ENCODE peak calls at places on chromosomes 1 and 21, in six cellular contexts. K is WERI-Rb-1, P is tibial nerve, E is GM13976, H is fibroblast of mammary gland, J is astrocyte of the cerebellum. M is an unnamed sample.

GRCh38 chr21:42386034-42386591 is 9.7 kb downstream of the TMPRSS3 start:
- DNase-seq in J (no peak), E (no peak), K (no peak), P (no peak), H (no peak), M (no peak)

GRCh38 chr1:5939268-5940060 is 52.8 kb downstream of the NPHP4 start:
- DNase-seq in P (no peak), J (no peak), E (no peak), H (no peak), K (no peak), M (peak; percentile 74)

GRCh38 chr1:86380257-86380861 is 15.8 kb downstream of the ODF2L start:
- DNase-seq in E (peak; percentile 45), H (peak; percentile 90), K (no peak), P (no peak), J (peak; percentile 81), M (no peak)

GRCh38 chr1:172948457-172948856 is 102.3 kb downstream of the TNFSF18 start:
- DNase-seq in H (peak; percentile 97), J (no peak), K (no peak), P (no peak), E (no peak), M (no peak)

GRCh38 chr1:192951961-192952460 is 107.1 kb downstream of the UCHL5 start:
- DNase-seq in E (peak; percentile 18), P (no peak), K (no peak), J (peak; percentile 71), H (peak; percentile 93), M (no peak)

GRCh38 chr1:53329183-53329544 is 1.3 kb upstream of the LRP8 start:
- DNase-seq in E (no peak), K (no peak), P (no peak), H (no peak), J (no peak), M (no peak)

GRCh38 chr1:171433451-171433850 is 51.9 kb upstream of the PRRC2C start:
- DNase-seq in E (no peak), H (peak; percentile 95), K (no peak), J (peak; percentile 64), P (no peak), M (no peak)

GRCh38 chr1:177065430-177065829 is 99.1 kb downstream of the ASTN1 start:
- DNase-seq in K (no peak), H (no peak), J (no peak), E (no peak), P (no peak), M (peak; percentile 32)

GRCh38 chr1:184890539-184890973 is 83.8 kb downstream of the NIBAN1 start:
- DNase-seq in H (peak; percentile 32), P (no peak), K (no peak), J (no peak), E (no peak), M (no peak)

GRCh38 chr1:239189998-239190512 is 196.3 kb upstream of the CHRM3 start:
- DNase-seq in H (no peak), J (no peak), E (no peak), K (no peak), P (no peak), M (no peak)

GRCh38 chr21:46648539-46648938 is 13.1 kb downstream of the PRMT2 start:
- DNase-seq in J (no peak), E (no peak), K (no peak), H (no peak), P (no peak), M (no peak)

GRCh38 chr1:171740987-171741871 is 636 bp downstream of the VAMP4 start:
- DNase-seq in E (peak; percentile 68), J (no peak), P (peak; percentile 51), K (peak; percentile 62), H (peak; percentile 40), M (no peak)

GRCh38 chr1:52032785-52033131 is 852 bp downstream of the KTI12 start:
- DNase-seq in P (peak; percentile 10), K (no peak), J (no peak), H (peak; percentile 84), E (peak; percentile 42), M (no peak)

GRCh38 chr1:247357781-247358211 is 26.1 kb upstream of the ZNF496 start:
- DNase-seq in P (peak; percentile 45), H (peak; percentile 89), J (no peak), K (no peak), E (peak; percentile 42), M (no peak)

GRCh38 chr21:34908424-34909055 is 140.6 kb downstream of the RUNX1 start:
- DNase-seq in E (no peak), K (no peak), P (peak; percentile 39), H (peak; percentile 64), J (no peak), M (no peak)

GRCh38 chr1:33241866-33242265 is 14.4 kb upstream of the ZNF362 start:
- DNase-seq in H (peak; percentile 71), P (no peak), J (no peak), K (no peak), E (no peak), M (no peak)

GRCh38 chr1:9927259-9927658 is 15.9 kb downstream of the LZIC start:
- DNase-seq in E (no peak), K (no peak), J (no peak), P (no peak), H (no peak), M (no peak)

GRCh38 chr1:228286505-228287417 is 78.9 kb downstream of the OBSCN start:
- DNase-seq in H (no peak), P (no peak), E (no peak), J (no peak), K (no peak), M (no peak)

GRCh38 chr1:203704120-203704519 is 60.9 kb upstream of the LAX1 start:
- DNase-seq in P (no peak), H (no peak), J (no peak), K (no peak), E (no peak), M (no peak)

GRCh38 chr1:97608272-97608671 is 312.6 kb downstream of the DPYD start:
- DNase-seq in H (no peak), J (no peak), E (no peak), P (no peak), K (no peak), M (no peak)

GRCh38 chr21:44616591-44616926 is 4.7 kb downstream of the KRTAP10-8 start:
- DNase-seq in E (no peak), H (no peak), P (no peak), J (no peak), K (no peak), M (peak; percentile 82)

GRCh38 chr1:174999926-175000696 is at the start of gene CACYBP:
- DNase-seq in H (peak; percentile 30), K (no peak), J (no peak), E (no peak), P (peak; percentile 34), M (peak; percentile 85)

DNA sequence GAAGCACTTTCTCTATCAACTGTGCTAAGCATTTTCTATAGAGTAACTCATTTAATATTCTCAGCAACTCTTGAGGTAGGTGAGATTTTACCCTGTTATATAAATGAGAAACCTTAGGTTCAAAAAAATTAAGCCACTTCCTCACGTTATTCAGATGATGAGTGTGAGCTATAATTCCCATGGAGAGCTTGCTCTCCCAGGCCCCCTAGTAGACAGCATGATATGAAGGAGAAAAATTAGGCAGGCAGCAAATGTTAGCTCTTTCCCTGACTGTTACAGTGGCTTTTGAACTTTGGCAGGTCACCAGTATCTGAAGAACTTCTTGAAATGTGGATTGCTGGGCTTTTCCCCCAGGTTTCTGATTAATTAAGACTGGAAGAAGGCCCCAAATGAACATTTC is 753.1 kb downstream of the NCAM2 start:
- DNase-seq in E (no peak), K (no peak), J (no peak), P (no peak), H (no peak), M (no peak)
- TF ChIP-seq CTCF in E (no peak), K (no peak), J (no peak), P (peak; percentile 48), H (no peak), M (no peak)

DNA sequence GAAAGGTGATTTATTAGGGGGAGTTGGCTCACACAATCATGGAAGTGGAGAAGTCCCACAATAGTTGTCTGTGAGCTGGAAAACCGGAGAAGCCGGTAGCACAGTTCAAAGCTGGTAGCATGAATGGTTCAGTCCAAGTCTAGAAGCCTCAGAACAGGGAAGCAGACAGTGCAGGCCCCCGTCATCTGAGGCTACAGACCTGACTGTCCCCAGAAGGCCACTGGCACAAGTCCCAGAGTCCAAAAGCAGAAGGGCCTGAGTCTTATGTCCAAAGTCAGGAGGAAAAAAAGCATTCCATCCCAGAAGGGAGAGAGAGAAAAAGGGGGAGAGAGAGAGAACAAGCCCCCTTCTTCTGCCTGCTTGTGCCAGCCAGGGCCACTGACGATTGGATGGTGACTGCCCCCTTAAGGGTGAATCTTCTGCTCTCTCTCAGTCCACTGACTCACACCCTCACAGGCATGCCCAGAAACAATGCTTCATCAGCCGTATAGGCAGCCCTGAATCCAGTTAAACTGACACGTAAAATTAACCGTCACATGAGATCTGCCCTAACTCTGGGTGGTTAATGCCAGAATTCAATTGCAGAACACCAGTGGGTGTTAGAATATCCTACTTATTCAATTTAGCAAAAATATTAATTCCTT is 49.3 kb upstream of the POU2F1 start:
- DNase-seq in H (peak; percentile 52), J (no peak), P (no peak), K (no peak), E (no peak), M (no peak)
- TF ChIP-seq CTCF in H (no peak), J (peak; percentile 9), P (no peak), K (no peak), E (no peak), M (peak; percentile 12)

DNA sequence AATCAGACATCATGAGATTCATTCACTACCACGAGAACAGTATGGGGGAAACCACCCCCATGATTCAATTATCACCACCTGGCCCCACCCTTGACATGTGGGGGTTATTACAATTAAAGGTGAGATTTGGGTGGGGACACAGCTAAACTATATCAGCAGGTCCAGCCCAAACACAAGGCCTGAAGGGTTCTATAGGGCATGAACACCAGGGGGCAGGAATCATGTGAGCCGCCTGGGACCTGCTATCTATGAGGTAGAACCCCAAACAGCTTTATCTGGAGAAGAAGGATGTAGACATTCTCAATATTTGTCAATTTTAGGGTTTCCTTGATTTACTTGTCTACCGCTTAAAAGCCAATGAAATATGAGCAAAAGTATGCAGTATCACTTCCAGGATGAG is 294.9 kb upstream of the DEPDC1 start:
- DNase-seq in J (no peak), P (no peak), E (no peak), H (no peak), K (peak; percentile 19), M (no peak)
- TF ChIP-seq CTCF in J (no peak), P (no peak), E (no peak), H (no peak), K (peak; percentile 20), M (no peak)

GRCh38 chr1:201348211-201348566 is 29.3 kb downstream of the TNNT2 start:
- DNase-seq in H (peak; percentile 65), E (peak; percentile 77), P (peak; percentile 8), J (peak; percentile 16), K (peak; percentile 88), M (no peak)
- TF ChIP-seq CTCF in H (peak; percentile 70), E (peak; percentile 45), P (peak; percentile 41), J (peak; percentile 69), K (peak; percentile 99), M (peak; percentile 63)

DNA sequence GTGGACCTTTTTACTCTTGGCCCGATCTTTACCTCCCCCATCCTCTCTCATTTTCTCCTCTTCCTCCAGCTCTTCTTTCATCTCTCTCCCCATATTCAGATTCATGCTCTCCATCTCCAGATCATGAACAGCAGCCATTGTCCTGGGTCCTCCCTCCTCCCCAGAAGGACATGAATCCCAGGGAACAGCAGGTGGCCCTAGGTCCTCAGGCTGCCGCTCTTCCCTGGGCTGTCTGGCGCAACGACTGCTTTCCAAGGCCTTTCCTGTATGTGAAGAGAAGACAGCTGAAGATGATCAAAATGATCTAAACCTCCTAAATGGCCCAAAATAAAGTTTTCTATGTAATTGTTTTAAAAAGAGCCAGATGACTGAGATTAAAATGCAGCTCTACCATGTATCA is 22.6 kb downstream of the RHBDL2 start:
- DNase-seq in E (no peak), J (no peak), K (peak; percentile 47), P (no peak), H (no peak), M (no peak)
- TF ChIP-seq CTCF in E (no peak), J (no peak), K (peak; percentile 49), P (no peak), H (no peak), M (no peak)

GRCh38 chr1:7961199-7962010 is at the start of gene PARK7:
- DNase-seq in K (peak; percentile 99), H (peak; percentile 98), E (peak; percentile 97), J (peak; percentile 97), P (peak; percentile 98), M (peak; percentile 100)
- TF ChIP-seq CTCF in K (peak; percentile 55), H (peak; percentile 46), E (peak; percentile 36), J (peak; percentile 60), P (peak; percentile 70), M (peak; percentile 60)